ENCODE peak calls at places on chromosome 13, in eight cellular contexts. R is activated naive CD4-positive, alpha-beta T cell treated with anti-CD3 and anti-CD28 coated beads for 36 hours; U is EL; C is astrocyte; W is endodermal cell; S is activated CD4-positive, CD25-positive, alpha-beta regulatory T cell; G is GM23338; P is head of caudate nucleus. Y is an unnamed sample.

GRCh38 chr13:41244555-41244954 is 18.8 kb downstream of the MTRF1 start:
- DNase-seq in R (no peak), U (no peak), C (no peak), W (no peak), S (no peak), G (peak), P (no peak), Y (no peak)

GRCh38 chr13:109209526-109209925 is 576.9 kb downstream of the IRS2 start:
- DNase-seq in R (no peak), U (no peak), C (no peak), W (no peak), S (no peak), G (no peak), P (no peak), Y (no peak)

GRCh38 chr13:34869737-34870136 is 72.3 kb upstream of the NBEA start:
- DNase-seq in R (no peak), U (no peak), C (no peak), W (no peak), S (no peak), G (no peak), P (no peak), Y (no peak)

GRCh38 chr13:113653264-113654174 is 4.5 kb downstream of the ATP4B start:
- DNase-seq in R (peak), U (no peak), C (no peak), W (peak), S (no peak), G (no peak), P (no peak), Y (no peak)

GRCh38 chr13:71477735-71478134 is 389.3 kb downstream of the DACH1 start:
- DNase-seq in R (no peak), U (no peak), C (no peak), W (no peak), S (no peak), G (peak), P (no peak), Y (no peak)

GRCh38 chr13:79655509-79655908 is 174.6 kb downstream of the NDFIP2 start:
- DNase-seq in R (no peak), U (no peak), C (no peak), W (no peak), S (no peak), G (no peak), P (no peak), Y (no peak)

GRCh38 chr13:64525687-64526086 is 2704.4 kb downstream of the PCDH9 start:
- DNase-seq in R (no peak), U (no peak), C (no peak), W (no peak), S (no peak), G (no peak), P (no peak), Y (no peak)

GRCh38 chr13:30119476-30119875 is 187.9 kb downstream of the KATNAL1 start:
- DNase-seq in R (peak), U (peak), C (peak), W (no peak), S (no peak), G (no peak), P (no peak), Y (no peak)

GRCh38 chr13:80040219-80040976 is 300.5 kb downstream of the SPRY2 start:
- DNase-seq in R (no peak), U (peak), C (peak), W (no peak), S (no peak), G (no peak), P (no peak), Y (no peak)

GRCh38 chr13:64938660-64939059 is 2291.5 kb downstream of the PCDH9 start:
- DNase-seq in R (no peak), U (no peak), C (no peak), W (no peak), S (no peak), G (no peak), P (no peak), Y (no peak)

GRCh38 chr13:52978989-52979388 is 49.6 kb upstream of the OLFM4 start:
- DNase-seq in R (no peak), U (peak), C (no peak), W (no peak), S (no peak), G (peak), P (no peak), Y (no peak)

GRCh38 chr13:42068886-42069285 is 20.4 kb downstream of the DGKH start:
- DNase-seq in R (no peak), U (no peak), C (no peak), W (no peak), S (no peak), G (no peak), P (no peak), Y (no peak)

GRCh38 chr13:28117689-28118377 is 17.5 kb upstream of the FLT3 start:
- DNase-seq in R (no peak), U (peak), C (no peak), W (peak), S (no peak), G (peak), P (peak), Y (peak)